ENCODE peak calls at places on chromosomes 4 and X, in seven cellular contexts. One of them, this sample, is unnamed.

GRCh38 chr4:125703443-125703842 is 388.7 kb downstream of the FAT4 start:
- DNase-seq in mesenchymal stem cell: peak; percentile 47
- DNase-seq in neuronal stem cell: no peak
- DNase-seq in H1: no peak
- DNase-seq in IMR-90: peak; percentile 61
- DNase-seq in H9: no peak
- DNase-seq in mesendoderm: no peak
- DNase-seq in this sample: no peak

GRCh38 chr4:157221895-157222763 is 1.6 kb downstream of the GRIA2 start:
- DNase-seq in mesendoderm: peak; percentile 78
- DNase-seq in mesenchymal stem cell: no peak
- DNase-seq in H1: peak; percentile 71
- DNase-seq in H9: peak; percentile 71
- DNase-seq in IMR-90: no peak
- DNase-seq in neuronal stem cell: peak; percentile 62
- DNase-seq in this sample: no peak

GRCh38 chrX:15751160-15751819 is 13.2 kb downstream of the CA5B start:
- DNase-seq in neuronal stem cell: no peak
- DNase-seq in mesendoderm: no peak
- DNase-seq in IMR-90: peak; percentile 56
- DNase-seq in mesenchymal stem cell: peak; percentile 88
- DNase-seq in H9: no peak
- DNase-seq in H1: no peak
- DNase-seq in this sample: no peak

GRCh38 chr4:74659576-74660411 is 134.5 kb downstream of the BTC start:
- DNase-seq in H1: no peak
- DNase-seq in neuronal stem cell: no peak
- DNase-seq in mesendoderm: peak; percentile 91
- DNase-seq in mesenchymal stem cell: peak; percentile 97
- DNase-seq in IMR-90: peak; percentile 99
- DNase-seq in H9: no peak
- DNase-seq in this sample: peak; percentile 78

GRCh38 chr4:127788517-127788916 is 6.4 kb downstream of the HSPA4L start:
- DNase-seq in H1: no peak
- DNase-seq in IMR-90: no peak
- DNase-seq in mesendoderm: peak; percentile 69
- DNase-seq in neuronal stem cell: no peak
- DNase-seq in mesenchymal stem cell: no peak
- DNase-seq in H9: no peak
- DNase-seq in this sample: no peak

GRCh38 chr4:173522160-173522873 is 7.7 kb downstream of the HAND2 start:
- DNase-seq in mesenchymal stem cell: peak; percentile 95
- DNase-seq in mesendoderm: peak; percentile 80
- DNase-seq in H9: peak; percentile 67
- DNase-seq in H1: peak; percentile 76
- DNase-seq in neuronal stem cell: no peak
- DNase-seq in IMR-90: peak; percentile 85
- DNase-seq in this sample: peak; percentile 53

GRCh38 chr4:929096-929765 is 2.9 kb downstream of the GAK start:
- DNase-seq in mesendoderm: no peak
- DNase-seq in IMR-90: no peak
- DNase-seq in neuronal stem cell: no peak
- DNase-seq in H9: no peak
- DNase-seq in mesenchymal stem cell: no peak
- DNase-seq in H1: no peak
- DNase-seq in this sample: no peak

GRCh38 chr4:96312049-96312685 is 472.3 kb downstream of the PDHA2 start:
- DNase-seq in neuronal stem cell: no peak
- DNase-seq in H1: no peak
- DNase-seq in mesenchymal stem cell: no peak
- DNase-seq in H9: no peak
- DNase-seq in IMR-90: no peak
- DNase-seq in mesendoderm: no peak
- DNase-seq in this sample: no peak

GRCh38 chrX:39613508-39613921 is 484.2 kb downstream of the BCOR start:
- DNase-seq in IMR-90: no peak
- DNase-seq in mesenchymal stem cell: no peak
- DNase-seq in neuronal stem cell: peak; percentile 21
- DNase-seq in mesendoderm: peak; percentile 23
- DNase-seq in H9: peak; percentile 67
- DNase-seq in H1: peak; percentile 49
- DNase-seq in this sample: no peak

GRCh38 chr4:87051121-87051713 is 116.4 kb downstream of the AFF1 start:
- DNase-seq in mesendoderm: no peak
- DNase-seq in IMR-90: peak; percentile 56
- DNase-seq in neuronal stem cell: no peak
- DNase-seq in H9: no peak
- DNase-seq in H1: no peak
- DNase-seq in mesenchymal stem cell: peak; percentile 26
- DNase-seq in this sample: no peak

GRCh38 chr4:55857586-55857985 is 4.1 kb downstream of the EXOC1 start:
- DNase-seq in mesenchymal stem cell: no peak
- DNase-seq in neuronal stem cell: no peak
- DNase-seq in H9: no peak
- DNase-seq in IMR-90: no peak
- DNase-seq in mesendoderm: no peak
- DNase-seq in H1: no peak
- DNase-seq in this sample: no peak

GRCh38 chrX:31845003-31845402 is 773.2 kb upstream of the FTHL17 start:
- DNase-seq in mesenchymal stem cell: no peak
- DNase-seq in IMR-90: no peak
- DNase-seq in H9: no peak
- DNase-seq in H1: no peak
- DNase-seq in neuronal stem cell: no peak
- DNase-seq in mesendoderm: no peak
- DNase-seq in this sample: no peak

GRCh38 chrX:116961872-116962582 is 499.3 kb upstream of the CT83 start:
- DNase-seq in IMR-90: no peak
- DNase-seq in H1: peak; percentile 45
- DNase-seq in H9: peak; percentile 67
- DNase-seq in neuronal stem cell: no peak
- DNase-seq in mesenchymal stem cell: no peak
- DNase-seq in mesendoderm: peak; percentile 42
- DNase-seq in this sample: no peak

GRCh38 chr4:8398347-8398746 is 42.2 kb downstream of the ACOX3 start:
- DNase-seq in IMR-90: no peak
- DNase-seq in H1: no peak
- DNase-seq in mesendoderm: no peak
- DNase-seq in mesenchymal stem cell: no peak
- DNase-seq in H9: no peak
- DNase-seq in neuronal stem cell: no peak
- DNase-seq in this sample: no peak

DNA sequence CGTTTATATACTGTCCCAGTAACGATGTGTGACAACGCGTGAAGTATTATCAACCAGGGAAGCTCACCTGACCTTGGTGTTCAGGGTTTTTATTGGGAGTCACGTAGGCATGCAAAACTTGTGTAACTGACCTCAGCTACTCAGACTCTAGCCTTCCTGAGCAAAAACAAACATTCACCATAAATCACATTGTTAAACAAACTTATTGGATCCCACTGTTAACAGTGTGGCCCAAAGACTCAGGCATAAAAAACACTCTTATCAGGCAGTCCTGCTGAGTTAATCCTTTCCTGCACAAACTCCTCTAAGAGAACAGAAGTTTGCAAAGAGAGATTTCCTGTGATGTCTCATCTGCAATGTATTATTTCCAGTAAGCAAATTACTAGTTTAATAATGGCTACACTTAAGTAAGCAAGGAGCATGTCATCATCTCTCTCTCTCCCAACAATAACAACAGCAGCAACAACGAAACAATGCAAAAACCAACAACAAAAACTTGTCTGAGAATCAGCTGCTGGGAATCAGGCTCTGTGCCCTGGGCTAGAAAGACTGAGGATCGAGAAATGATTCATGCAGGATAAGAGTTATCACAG is 12.0 kb downstream of the GAGE1 start:
- DNase-seq in H1: no peak
- DNase-seq in mesenchymal stem cell: no peak
- DNase-seq in IMR-90: no peak
- DNase-seq in H9: no peak
- DNase-seq in neuronal stem cell: no peak
- DNase-seq in mesendoderm: no peak
- DNase-seq in this sample: no peak
- H3K23ac ChIP-seq in H1: no peak overlapping the region
- H3K23ac ChIP-seq in mesenchymal stem cell: no peak overlapping the region
- H3K23ac ChIP-seq in IMR-90: no peak overlapping the region
- H3K23ac ChIP-seq in H9: no peak overlapping the region
- H3K23ac ChIP-seq in neuronal stem cell: no peak overlapping the region
- H3K23ac ChIP-seq in mesendoderm: no peak overlapping the region
- H3K23ac ChIP-seq in this sample: no peak overlapping the region

DNA sequence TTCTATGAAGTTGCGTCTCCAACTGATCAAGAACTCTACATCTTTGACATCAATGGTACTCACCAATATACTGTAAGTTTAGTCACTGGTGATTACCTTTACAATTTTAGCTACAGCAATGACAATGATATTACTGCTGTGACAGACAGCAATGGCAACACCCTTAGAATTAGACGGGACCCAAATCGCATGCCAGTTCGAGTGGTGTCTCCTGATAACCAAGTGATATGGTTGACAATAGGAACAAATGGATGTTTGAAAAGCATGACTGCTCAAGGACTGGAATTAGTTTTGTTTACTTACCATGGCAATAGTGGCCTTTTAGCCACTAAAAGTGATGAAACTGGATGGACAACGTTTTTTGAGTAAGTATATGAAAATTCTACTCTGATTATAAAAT is 162.3 kb downstream of the DCTD start:
- DNase-seq in mesenchymal stem cell: no peak
- DNase-seq in IMR-90: no peak
- DNase-seq in H1: no peak
- DNase-seq in neuronal stem cell: no peak
- DNase-seq in mesendoderm: no peak
- DNase-seq in H9: no peak
- DNase-seq in this sample: no peak
- H3K4ac ChIP-seq in mesenchymal stem cell: no peak overlapping the region
- H3K4ac ChIP-seq in IMR-90: no peak overlapping the region
- H3K4ac ChIP-seq in H1: no peak overlapping the region
- H3K4ac ChIP-seq in neuronal stem cell: no peak overlapping the region
- H3K4ac ChIP-seq in mesendoderm: no peak overlapping the region
- H3K4ac ChIP-seq in H9: no peak overlapping the region
- H3K4ac ChIP-seq in this sample: no peak overlapping the region

GRCh38 chrX:12978205-12979010 is 3.5 kb downstream of the TMSB4X start:
- DNase-seq in H1: no peak
- DNase-seq in mesenchymal stem cell: peak; percentile 83
- DNase-seq in mesendoderm: peak; percentile 87
- DNase-seq in IMR-90: peak; percentile 88
- DNase-seq in H9: peak; percentile 76
- DNase-seq in neuronal stem cell: no peak
- DNase-seq in this sample: no peak
- H3K18ac ChIP-seq in H1: peak overlapping the region; percentile 19
- H3K18ac ChIP-seq in mesenchymal stem cell: peak overlapping the region; percentile 24
- H3K18ac ChIP-seq in mesendoderm: no peak overlapping the region
- H3K18ac ChIP-seq in IMR-90: no peak overlapping the region
- H3K18ac ChIP-seq in H9: no peak overlapping the region
- H3K18ac ChIP-seq in neuronal stem cell: no peak overlapping the region
- H3K18ac ChIP-seq in this sample: no peak overlapping the region

GRCh38 chr4:165738571-165738970 is 134.5 kb upstream of the TLL1 start:
- DNase-seq in mesenchymal stem cell: no peak
- DNase-seq in H9: no peak
- DNase-seq in H1: no peak
- DNase-seq in neuronal stem cell: no peak
- DNase-seq in IMR-90: no peak
- DNase-seq in mesendoderm: no peak
- DNase-seq in this sample: no peak
- H3K23ac ChIP-seq in mesenchymal stem cell: no peak overlapping the region
- H3K23ac ChIP-seq in H9: no peak overlapping the region
- H3K23ac ChIP-seq in H1: no peak overlapping the region
- H3K23ac ChIP-seq in neuronal stem cell: no peak overlapping the region
- H3K23ac ChIP-seq in IMR-90: no peak overlapping the region
- H3K23ac ChIP-seq in mesendoderm: no peak overlapping the region
- H3K23ac ChIP-seq in this sample: no peak overlapping the region

GRCh38 chr4:158875026-158875425 is 106.2 kb downstream of the FNIP2 start:
- DNase-seq in mesendoderm: no peak
- DNase-seq in H9: no peak
- DNase-seq in H1: no peak
- DNase-seq in IMR-90: no peak
- DNase-seq in neuronal stem cell: no peak
- DNase-seq in mesenchymal stem cell: no peak
- DNase-seq in this sample: no peak
- H3K4ac ChIP-seq in mesendoderm: no peak overlapping the region
- H3K4ac ChIP-seq in H9: no peak overlapping the region
- H3K4ac ChIP-seq in H1: no peak overlapping the region
- H3K4ac ChIP-seq in IMR-90: no peak overlapping the region
- H3K4ac ChIP-seq in neuronal stem cell: no peak overlapping the region
- H3K4ac ChIP-seq in mesenchymal stem cell: no peak overlapping the region
- H3K4ac ChIP-seq in this sample: no peak overlapping the region

GRCh38 chr4:93384897-93385296 is 443.7 kb upstream of the ATOH1 start:
- DNase-seq in H9: no peak
- DNase-seq in H1: no peak
- DNase-seq in IMR-90: peak; percentile 81
- DNase-seq in mesenchymal stem cell: peak; percentile 36
- DNase-seq in mesendoderm: no peak
- DNase-seq in neuronal stem cell: no peak
- DNase-seq in this sample: no peak

GRCh38 chr4:93384211-93384610 is 444.3 kb upstream of the ATOH1 start:
- DNase-seq in H1: no peak
- DNase-seq in neuronal stem cell: no peak
- DNase-seq in mesendoderm: no peak
- DNase-seq in mesenchymal stem cell: peak; percentile 5
- DNase-seq in H9: no peak
- DNase-seq in IMR-90: peak; percentile 67
- DNase-seq in this sample: no peak
- H3K18ac ChIP-seq in H1: no peak overlapping the region
- H3K18ac ChIP-seq in neuronal stem cell: no peak overlapping the region
- H3K18ac ChIP-seq in mesendoderm: no peak overlapping the region
- H3K18ac ChIP-seq in mesenchymal stem cell: no peak overlapping the region
- H3K18ac ChIP-seq in H9: no peak overlapping the region
- H3K18ac ChIP-seq in IMR-90: no peak overlapping the region
- H3K18ac ChIP-seq in this sample: no peak overlapping the region

GRCh38 chr4:6467600-6467999 is 4.8 kb downstream of the PPP2R2C start:
- DNase-seq in mesenchymal stem cell: no peak
- DNase-seq in mesendoderm: no peak
- DNase-seq in H1: peak; percentile 20
- DNase-seq in H9: peak; percentile 10
- DNase-seq in IMR-90: no peak
- DNase-seq in neuronal stem cell: no peak
- DNase-seq in this sample: no peak

GRCh38 chr4:6465985-6466384 is 6.4 kb downstream of the PPP2R2C start:
- DNase-seq in H9: peak; percentile 14
- DNase-seq in H1: peak; percentile 16
- DNase-seq in neuronal stem cell: no peak
- DNase-seq in IMR-90: no peak
- DNase-seq in mesenchymal stem cell: no peak
- DNase-seq in mesendoderm: no peak
- DNase-seq in this sample: no peak

GRCh38 chr4:6466756-6467381 is 5.5 kb downstream of the PPP2R2C start:
- DNase-seq in H1: peak; percentile 30
- DNase-seq in H9: no peak
- DNase-seq in mesendoderm: no peak
- DNase-seq in neuronal stem cell: no peak
- DNase-seq in IMR-90: no peak
- DNase-seq in mesenchymal stem cell: no peak
- DNase-seq in this sample: no peak

GRCh38 chr4:6463311-6464289 is 8.8 kb downstream of the PPP2R2C start:
- DNase-seq in mesenchymal stem cell: no peak
- DNase-seq in mesendoderm: no peak
- DNase-seq in neuronal stem cell: no peak
- DNase-seq in IMR-90: no peak
- DNase-seq in H9: peak; percentile 42
- DNase-seq in H1: peak; percentile 45
- DNase-seq in this sample: no peak

GRCh38 chr4:6464842-6465588 is 7.4 kb downstream of the PPP2R2C start:
- DNase-seq in IMR-90: no peak
- DNase-seq in H9: peak; percentile 55
- DNase-seq in mesenchymal stem cell: no peak
- DNase-seq in H1: peak; percentile 35
- DNase-seq in mesendoderm: peak; percentile 59
- DNase-seq in neuronal stem cell: no peak
- DNase-seq in this sample: no peak
- H3K23ac ChIP-seq in IMR-90: no peak overlapping the region
- H3K23ac ChIP-seq in H9: no peak overlapping the region
- H3K23ac ChIP-seq in mesenchymal stem cell: no peak overlapping the region
- H3K23ac ChIP-seq in H1: no peak overlapping the region
- H3K23ac ChIP-seq in mesendoderm: no peak overlapping the region
- H3K23ac ChIP-seq in neuronal stem cell: no peak overlapping the region
- H3K23ac ChIP-seq in this sample: no peak overlapping the region